ENCODE peak calls at places on chromosomes 12 and 14, in ten cellular contexts. One of them, this sample, is unnamed.

GRCh38 chr14:90280096-90280495 is 23.7 kb downstream of the PSMC1 start:
- DNase-seq in small intestine: no peak
- DNase-seq in activated CD4-positive, CD25-positive, alpha-beta regulatory T cell treated with anti-CD3 and anti-CD28 coated beads, Interleukin-2, amount 50 U/mL, for 72 hours: no peak
- DNase-seq in natural killer cell: no peak
- DNase-seq in ovary: no peak
- DNase-seq in stromal cell of bone marrow: no peak
- DNase-seq in NCI-H1092: no peak
- DNase-seq in T-helper 1 cell: no peak
- DNase-seq in nephron progenitor cell: no peak
- DNase-seq in skeletal muscle cell: no peak
- DNase-seq in this sample: no peak

GRCh38 chr12:105480162-105480561 is 149.7 kb downstream of the C12orf75 start:
- DNase-seq in small intestine: no peak
- DNase-seq in activated CD4-positive, CD25-positive, alpha-beta regulatory T cell treated with anti-CD3 and anti-CD28 coated beads, Interleukin-2, amount 50 U/mL, for 72 hours: no peak
- DNase-seq in natural killer cell: no peak
- DNase-seq in ovary: no peak
- DNase-seq in stromal cell of bone marrow: no peak
- DNase-seq in NCI-H1092: no peak
- DNase-seq in T-helper 1 cell: no peak
- DNase-seq in nephron progenitor cell: no peak
- DNase-seq in skeletal muscle cell: no peak
- DNase-seq in this sample: no peak

GRCh38 chr12:6703631-6704030 is 3.0 kb upstream of the PIANP start:
- DNase-seq in small intestine: no peak
- DNase-seq in activated CD4-positive, CD25-positive, alpha-beta regulatory T cell treated with anti-CD3 and anti-CD28 coated beads, Interleukin-2, amount 50 U/mL, for 72 hours: no peak
- DNase-seq in natural killer cell: no peak
- DNase-seq in ovary: no peak
- DNase-seq in stromal cell of bone marrow: no peak
- DNase-seq in NCI-H1092: no peak
- DNase-seq in T-helper 1 cell: no peak
- DNase-seq in nephron progenitor cell: peak; percentile 18
- DNase-seq in skeletal muscle cell: no peak
- DNase-seq in this sample: no peak

GRCh38 chr12:118430516-118430915 is 54.2 kb downstream of the SUDS3 start:
- DNase-seq in small intestine: no peak
- DNase-seq in activated CD4-positive, CD25-positive, alpha-beta regulatory T cell treated with anti-CD3 and anti-CD28 coated beads, Interleukin-2, amount 50 U/mL, for 72 hours: no peak
- DNase-seq in natural killer cell: no peak
- DNase-seq in ovary: no peak
- DNase-seq in stromal cell of bone marrow: no peak
- DNase-seq in NCI-H1092: no peak
- DNase-seq in T-helper 1 cell: no peak
- DNase-seq in nephron progenitor cell: no peak
- DNase-seq in skeletal muscle cell: no peak
- DNase-seq in this sample: no peak

GRCh38 chr14:60695327-60695726 is 28.8 kb downstream of the SIX4 start:
- DNase-seq in small intestine: no peak
- DNase-seq in activated CD4-positive, CD25-positive, alpha-beta regulatory T cell treated with anti-CD3 and anti-CD28 coated beads, Interleukin-2, amount 50 U/mL, for 72 hours: no peak
- DNase-seq in natural killer cell: no peak
- DNase-seq in ovary: no peak
- DNase-seq in stromal cell of bone marrow: no peak
- DNase-seq in NCI-H1092: no peak
- DNase-seq in T-helper 1 cell: no peak
- DNase-seq in nephron progenitor cell: no peak
- DNase-seq in skeletal muscle cell: no peak
- DNase-seq in this sample: no peak

GRCh38 chr12:103677341-103677740 is 90.3 kb downstream of the STAB2 start:
- DNase-seq in small intestine: peak; percentile 45
- DNase-seq in activated CD4-positive, CD25-positive, alpha-beta regulatory T cell treated with anti-CD3 and anti-CD28 coated beads, Interleukin-2, amount 50 U/mL, for 72 hours: no peak
- DNase-seq in natural killer cell: no peak
- DNase-seq in ovary: no peak
- DNase-seq in stromal cell of bone marrow: no peak
- DNase-seq in NCI-H1092: peak; percentile 24
- DNase-seq in T-helper 1 cell: no peak
- DNase-seq in nephron progenitor cell: no peak
- DNase-seq in skeletal muscle cell: no peak
- DNase-seq in this sample: peak; percentile 76

GRCh38 chr12:54143233-54143986 is 45.4 kb downstream of the SMUG1 start:
- DNase-seq in small intestine: no peak
- DNase-seq in activated CD4-positive, CD25-positive, alpha-beta regulatory T cell treated with anti-CD3 and anti-CD28 coated beads, Interleukin-2, amount 50 U/mL, for 72 hours: no peak
- DNase-seq in natural killer cell: no peak
- DNase-seq in ovary: no peak
- DNase-seq in stromal cell of bone marrow: no peak
- DNase-seq in NCI-H1092: no peak
- DNase-seq in T-helper 1 cell: no peak
- DNase-seq in nephron progenitor cell: no peak
- DNase-seq in skeletal muscle cell: no peak
- DNase-seq in this sample: no peak

GRCh38 chr14:49849213-49849847 is 3.3 kb downstream of the NEMF start:
- DNase-seq in small intestine: no peak
- DNase-seq in activated CD4-positive, CD25-positive, alpha-beta regulatory T cell treated with anti-CD3 and anti-CD28 coated beads, Interleukin-2, amount 50 U/mL, for 72 hours: no peak
- DNase-seq in natural killer cell: no peak
- DNase-seq in ovary: no peak
- DNase-seq in stromal cell of bone marrow: no peak
- DNase-seq in NCI-H1092: no peak
- DNase-seq in T-helper 1 cell: no peak
- DNase-seq in nephron progenitor cell: no peak
- DNase-seq in skeletal muscle cell: no peak
- DNase-seq in this sample: no peak

GRCh38 chr12:49482095-49483051 is 56.5 kb upstream of the KCNH3 start:
- DNase-seq in small intestine: peak; percentile 9
- DNase-seq in activated CD4-positive, CD25-positive, alpha-beta regulatory T cell treated with anti-CD3 and anti-CD28 coated beads, Interleukin-2, amount 50 U/mL, for 72 hours: no peak
- DNase-seq in natural killer cell: no peak
- DNase-seq in ovary: no peak
- DNase-seq in stromal cell of bone marrow: no peak
- DNase-seq in NCI-H1092: no peak
- DNase-seq in T-helper 1 cell: no peak
- DNase-seq in nephron progenitor cell: no peak
- DNase-seq in skeletal muscle cell: no peak
- DNase-seq in this sample: peak; percentile 77

GRCh38 chr12:127559349-127560040 is 707.5 kb upstream of the TMEM132C start:
- DNase-seq in small intestine: peak; percentile 3
- DNase-seq in activated CD4-positive, CD25-positive, alpha-beta regulatory T cell treated with anti-CD3 and anti-CD28 coated beads, Interleukin-2, amount 50 U/mL, for 72 hours: peak; percentile 31
- DNase-seq in natural killer cell: peak; percentile 35
- DNase-seq in ovary: no peak
- DNase-seq in stromal cell of bone marrow: peak; percentile 94
- DNase-seq in NCI-H1092: peak; percentile 96
- DNase-seq in T-helper 1 cell: no peak
- DNase-seq in nephron progenitor cell: peak; percentile 29
- DNase-seq in skeletal muscle cell: peak; percentile 94
- DNase-seq in this sample: peak; percentile 84

GRCh38 chr12:77882709-77883108 is 52.0 kb downstream of the NAV3 start:
- DNase-seq in small intestine: no peak
- DNase-seq in activated CD4-positive, CD25-positive, alpha-beta regulatory T cell treated with anti-CD3 and anti-CD28 coated beads, Interleukin-2, amount 50 U/mL, for 72 hours: no peak
- DNase-seq in natural killer cell: no peak
- DNase-seq in ovary: no peak
- DNase-seq in stromal cell of bone marrow: no peak
- DNase-seq in NCI-H1092: no peak
- DNase-seq in T-helper 1 cell: no peak
- DNase-seq in nephron progenitor cell: no peak
- DNase-seq in skeletal muscle cell: no peak
- DNase-seq in this sample: no peak

GRCh38 chr14:96208739-96209138 is 4.1 kb downstream of the BDKRB2 start:
- DNase-seq in small intestine: no peak
- DNase-seq in activated CD4-positive, CD25-positive, alpha-beta regulatory T cell treated with anti-CD3 and anti-CD28 coated beads, Interleukin-2, amount 50 U/mL, for 72 hours: no peak
- DNase-seq in natural killer cell: no peak
- DNase-seq in ovary: no peak
- DNase-seq in stromal cell of bone marrow: no peak
- DNase-seq in NCI-H1092: no peak
- DNase-seq in T-helper 1 cell: no peak
- DNase-seq in nephron progenitor cell: no peak
- DNase-seq in skeletal muscle cell: no peak
- DNase-seq in this sample: no peak

GRCh38 chr12:26863515-26863914 is 30.5 kb upstream of the ITPR2 start:
- DNase-seq in small intestine: no peak
- DNase-seq in activated CD4-positive, CD25-positive, alpha-beta regulatory T cell treated with anti-CD3 and anti-CD28 coated beads, Interleukin-2, amount 50 U/mL, for 72 hours: no peak
- DNase-seq in natural killer cell: no peak
- DNase-seq in ovary: no peak
- DNase-seq in stromal cell of bone marrow: no peak
- DNase-seq in NCI-H1092: no peak
- DNase-seq in T-helper 1 cell: no peak
- DNase-seq in nephron progenitor cell: no peak
- DNase-seq in skeletal muscle cell: no peak
- DNase-seq in this sample: no peak

GRCh38 chr14:79543966-79544365 is 667.3 kb downstream of the DIO2 start:
- DNase-seq in small intestine: no peak
- DNase-seq in activated CD4-positive, CD25-positive, alpha-beta regulatory T cell treated with anti-CD3 and anti-CD28 coated beads, Interleukin-2, amount 50 U/mL, for 72 hours: no peak
- DNase-seq in natural killer cell: no peak
- DNase-seq in ovary: no peak
- DNase-seq in stromal cell of bone marrow: peak; percentile 12
- DNase-seq in NCI-H1092: no peak
- DNase-seq in T-helper 1 cell: no peak
- DNase-seq in nephron progenitor cell: no peak
- DNase-seq in skeletal muscle cell: no peak
- DNase-seq in this sample: no peak

GRCh38 chr12:3441435-3441834 is 49.6 kb upstream of the PRMT8 start:
- DNase-seq in small intestine: no peak
- DNase-seq in activated CD4-positive, CD25-positive, alpha-beta regulatory T cell treated with anti-CD3 and anti-CD28 coated beads, Interleukin-2, amount 50 U/mL, for 72 hours: no peak
- DNase-seq in natural killer cell: no peak
- DNase-seq in ovary: no peak
- DNase-seq in stromal cell of bone marrow: no peak
- DNase-seq in NCI-H1092: no peak
- DNase-seq in T-helper 1 cell: no peak
- DNase-seq in nephron progenitor cell: no peak
- DNase-seq in skeletal muscle cell: no peak
- DNase-seq in this sample: no peak

This sample was measured in COR-L47.